ENCODE peak calls at places on chromosomes 12 and 14, in five cellular contexts. F, U, Y, S and P are unnamed samples.
A peak's percentile ranks its signal among the peaks of the same experiment; 100 is the strongest.

GRCh38 chr12:99130808-99131538 is 485.9 kb downstream of the APAF1 start:
- DNase-seq in F (no peak), U (no peak), Y (no peak), S (no peak), P (no peak)

GRCh38 chr12:109295764-109296425 is 13.2 kb downstream of the FOXN4 start:
- DNase-seq in F (no peak), U (no peak), Y (no peak), S (no peak), P (no peak)

GRCh38 chr12:28374556-28374955 is 184.3 kb downstream of the CCDC91 start:
- DNase-seq in F (no peak), U (no peak), Y (no peak), S (no peak), P (no peak)

GRCh38 chr14:104678346-104678745 is 11.1 kb upstream of the INF2 start:
- DNase-seq in F (peak; percentile 80), U (peak; percentile 47), Y (peak; percentile 59), S (no peak), P (no peak)

GRCh38 chr12:70609739-70610491 is 27.3 kb downstream of the PTPRB start:
- DNase-seq in F (peak; percentile 81), U (peak; percentile 62), Y (peak; percentile 70), S (peak; percentile 58), P (peak; percentile 73)

GRCh38 chr12:125092872-125093680 is 27.8 kb downstream of the AACS start:
- DNase-seq in F (no peak), U (no peak), Y (peak; percentile 83), S (peak; percentile 31), P (no peak)

GRCh38 chr12:57473392-57473791 is 6.3 kb downstream of the ARHGAP9 start:
- DNase-seq in F (no peak), U (no peak), Y (no peak), S (no peak), P (no peak)

GRCh38 chr12:68609955-68610434 is 704 bp upstream of the RAP1B start:
- DNase-seq in F (no peak), U (no peak), Y (no peak), S (no peak), P (no peak)

GRCh38 chr12:1911598-1912575 is 6.6 kb downstream of the CACNA2D4 start:
- DNase-seq in F (peak; percentile 65), U (no peak), Y (no peak), S (no peak), P (no peak)

DNA sequence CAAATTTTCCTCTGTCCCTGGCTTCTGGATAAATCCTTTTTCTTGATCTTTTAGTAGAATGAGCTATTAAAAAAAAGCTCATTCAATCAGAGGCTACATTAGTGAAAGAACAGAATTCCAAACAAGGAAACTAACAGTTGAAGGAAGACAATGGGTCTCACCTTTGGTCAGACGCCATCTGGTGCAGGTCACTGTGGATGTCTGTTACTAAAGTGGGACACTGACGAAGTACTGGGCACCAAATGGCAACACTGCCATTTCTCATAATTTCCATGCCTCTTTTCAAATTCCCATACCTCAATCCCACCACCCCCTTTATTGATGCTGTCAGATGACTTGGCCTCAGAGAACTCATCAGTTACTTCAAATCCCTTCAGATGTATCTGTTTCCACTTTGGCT is 24.5 kb upstream of the ARID2 start:
- DNase-seq in F (no peak), U (no peak), Y (no peak), S (no peak), P (no peak)
- TF ChIP-seq CTCF in F (no peak), U (no peak), Y (no peak), S (no peak), P (no peak)

DNA sequence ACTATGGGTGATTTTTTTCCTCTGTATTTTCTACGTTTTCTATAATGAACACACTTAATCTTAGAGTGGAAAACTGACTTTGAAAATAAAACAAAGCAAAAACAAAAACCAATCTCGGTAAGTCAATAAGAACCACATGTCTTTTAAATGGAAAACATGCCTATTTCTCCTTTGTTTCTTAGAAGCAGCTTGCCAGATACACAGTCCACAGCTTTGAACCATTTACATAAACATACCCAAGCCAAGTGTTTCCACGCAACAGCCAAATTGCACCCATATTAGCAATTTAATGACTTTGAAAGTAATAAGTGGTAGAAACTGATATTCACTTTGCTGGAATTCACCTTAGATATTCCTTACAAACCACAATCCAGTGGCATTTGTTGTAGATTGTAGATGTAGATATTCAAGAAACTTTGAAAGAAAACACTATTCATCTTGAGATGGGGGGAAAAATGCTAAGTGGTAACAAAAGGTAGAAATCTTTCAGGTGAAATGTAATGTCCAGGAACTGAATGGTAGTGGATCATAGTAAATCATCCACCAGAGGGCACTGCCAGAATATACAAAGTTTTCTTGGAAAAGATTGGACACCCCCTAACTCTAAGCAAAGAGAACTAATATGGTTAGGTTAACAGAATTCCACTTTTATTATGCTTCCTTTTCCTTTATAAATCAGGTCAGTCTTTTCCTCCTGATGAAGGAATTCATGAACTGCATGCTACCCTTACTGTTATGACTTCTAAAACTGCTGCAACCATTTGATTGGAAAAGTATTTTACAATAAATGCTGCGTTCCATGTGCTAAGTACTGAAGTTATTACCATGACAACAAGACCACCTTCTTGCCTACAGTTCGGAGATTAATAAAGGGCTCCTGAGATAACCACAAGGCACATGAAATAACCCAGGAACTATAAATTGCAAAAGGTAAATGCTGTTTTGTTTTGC is 69.8 kb downstream of the RERG start:
- DNase-seq in F (no peak), U (no peak), Y (no peak), S (peak; percentile 35), P (no peak)
- TF ChIP-seq CTCF in F (peak; percentile 31), U (peak; percentile 38), Y (no peak), S (peak; percentile 63), P (peak; percentile 60)

GRCh38 chr14:35438910-35439713 is 34.6 kb upstream of the NFKBIA start:
- DNase-seq in F (no peak), U (no peak), Y (no peak), S (peak; percentile 57), P (no peak)
- TF ChIP-seq CTCF in F (no peak), U (peak; percentile 60), Y (no peak), S (peak; percentile 70), P (peak; percentile 76)

DNA sequence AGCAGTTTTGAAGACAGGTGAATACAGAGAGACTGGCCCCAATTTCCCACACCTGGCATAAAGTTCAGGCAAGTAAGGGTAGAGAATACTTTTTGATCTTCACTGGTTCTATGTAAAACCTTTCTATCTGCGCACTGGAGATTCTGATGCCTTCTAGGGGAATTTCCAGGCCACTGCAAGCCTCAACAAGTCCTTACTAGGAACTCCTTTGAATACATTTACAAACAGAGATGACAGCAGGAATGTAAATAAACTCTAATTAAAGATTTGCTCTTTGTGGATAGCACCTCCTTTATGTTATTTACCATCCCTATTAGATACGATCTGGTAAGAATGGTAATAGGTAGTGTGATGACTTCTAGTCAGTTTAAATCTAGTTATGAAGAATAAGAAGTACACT is 69.2 kb downstream of the NTN4 start:
- DNase-seq in F (no peak), U (no peak), Y (no peak), S (peak; percentile 64), P (no peak)
- TF ChIP-seq CTCF in F (no peak), U (no peak), Y (no peak), S (peak; percentile 49), P (no peak)

GRCh38 chr12:124053855-124054254 is 80.8 kb downstream of the ZNF664 start:
- DNase-seq in F (no peak), U (peak; percentile 50), Y (no peak), S (peak; percentile 88), P (peak; percentile 56)
- TF ChIP-seq CTCF in F (peak; percentile 51), U (peak; percentile 22), Y (peak; percentile 10), S (peak; percentile 77), P (peak; percentile 14)

DNA sequence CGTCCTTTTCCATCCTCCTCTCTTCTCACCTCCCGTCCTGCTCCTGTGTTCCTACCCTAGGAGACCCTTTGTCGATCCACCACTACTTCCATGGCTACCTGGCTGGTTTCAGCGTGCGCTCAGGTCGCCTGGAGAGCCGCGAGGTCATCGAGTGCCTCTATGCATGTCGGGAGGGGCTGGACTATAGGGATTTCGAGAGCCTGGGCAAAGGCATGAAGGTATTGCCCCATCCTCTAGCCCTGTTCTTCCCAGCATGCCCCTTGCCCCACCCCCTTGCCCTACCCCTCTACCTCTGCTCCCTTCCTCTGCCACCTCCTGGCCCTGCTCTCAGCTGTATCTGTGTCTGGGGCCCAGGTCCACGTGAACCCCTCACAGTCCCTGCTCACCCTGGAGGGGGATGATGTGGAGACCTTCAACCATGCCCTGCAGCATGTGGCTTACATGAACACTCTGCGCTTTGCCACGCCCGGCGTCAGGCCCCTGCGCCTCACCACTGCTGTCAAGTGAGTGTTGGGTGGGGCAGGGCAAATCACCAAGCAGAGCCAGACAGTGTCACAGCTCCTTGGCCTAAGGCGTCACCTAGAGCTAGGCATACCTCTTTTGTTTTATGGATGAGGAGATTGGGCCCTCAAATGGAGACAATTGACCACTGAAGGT is 12.8 kb downstream of the CLSTN3 start:
- DNase-seq in F (peak; percentile 60), U (no peak), Y (no peak), S (no peak), P (no peak)
- TF ChIP-seq CTCF in F (no peak), U (no peak), Y (no peak), S (no peak), P (no peak)

GRCh38 chr12:120649442-120650248 is 9.2 kb downstream of the CABP1 start:
- DNase-seq in F (peak; percentile 68), U (no peak), Y (no peak), S (peak; percentile 40), P (no peak)
- TF ChIP-seq CTCF in F (peak; percentile 6), U (peak; percentile 2), Y (no peak), S (peak; percentile 38), P (peak; percentile 16)

GRCh38 chr12:32987526-32987925 is 90.9 kb upstream of the PKP2 start:
- DNase-seq in F (no peak), U (no peak), Y (no peak), S (no peak), P (no peak)
- TF ChIP-seq CTCF in F (no peak), U (no peak), Y (no peak), S (no peak), P (no peak)

GRCh38 chr12:110857528-110857927 is 10.7 kb downstream of the CCDC63 start:
- DNase-seq in F (no peak), U (no peak), Y (no peak), S (peak; percentile 48), P (no peak)

GRCh38 chr12:110860833-110861291 is 14.1 kb downstream of the CCDC63 start:
- DNase-seq in F (no peak), U (no peak), Y (no peak), S (peak; percentile 32), P (no peak)

GRCh38 chr12:110861729-110862128 is 14.9 kb downstream of the CCDC63 start:
- DNase-seq in F (no peak), U (no peak), Y (no peak), S (peak; percentile 57), P (no peak)

GRCh38 chr12:110856517-110856916 is 9.7 kb downstream of the CCDC63 start:
- DNase-seq in F (no peak), U (no peak), Y (no peak), S (no peak), P (no peak)

GRCh38 chr12:110858848-110859247 is 12.1 kb downstream of the CCDC63 start:
- DNase-seq in F (no peak), U (no peak), Y (no peak), S (peak; percentile 26), P (no peak)
- TF ChIP-seq CTCF in F (no peak), U (no peak), Y (no peak), S (peak; percentile 29), P (no peak)

GRCh38 chr12:71941174-71941573 is 2.5 kb downstream of the TPH2 start:
- DNase-seq in F (no peak), U (no peak), Y (no peak), S (no peak), P (no peak)
- TF ChIP-seq CTCF in F (no peak), U (no peak), Y (no peak), S (no peak), P (no peak)